ENCODE peak calls at places on chromosomes 16 and 17, in four cellular contexts. I is naive B cell; T is stimulated activated CD4-positive, alpha-beta T cell treated with anti-CD3 and anti-CD28 coated beads, Interleukin-15, amount 100 ng/mL, for 1 hour; X is heart right ventricle. H is an unnamed sample.

GRCh38 chr16:67216612-67217490 is 10.1 kb upstream of the TMEM208 start:
- DNase-seq in I (no peak), T (no peak), X (peak), H (peak)

GRCh38 chr17:37568350-37569053 is 40.7 kb downstream of the SYNRG start:
- DNase-seq in T (no peak), X (no peak), I (no peak), H (no peak)

GRCh38 chr16:52812945-52813556 is 239.6 kb downstream of the CHD9NB start:
- DNase-seq in I (no peak), X (no peak), T (no peak), H (no peak)

GRCh38 chr16:2150418-2151187 is 2.2 kb downstream of the RAB26 start:
- DNase-seq in I (no peak), T (no peak), X (no peak), H (no peak)

GRCh38 chr16:89307421-89307805 is 89.9 kb downstream of the ZNF778 start:
- DNase-seq in I (no peak), X (no peak), T (no peak), H (peak)

GRCh38 chr16:86573215-86573614 is 5.1 kb upstream of the FOXL1 start:
- DNase-seq in T (no peak), X (no peak), I (no peak), H (no peak)

GRCh38 chr17:76145231-76146052 is 4.4 kb upstream of the FOXJ1 start:
- DNase-seq in T (no peak), I (peak), X (no peak), H (no peak)

GRCh38 chr17:72461757-72462156 is 340.9 kb downstream of the SOX9 start:
- DNase-seq in X (no peak), I (no peak), T (no peak), H (no peak)

GRCh38 chr16:24273511-24273910 is 17.4 kb downstream of the CACNG3 start:
- DNase-seq in T (no peak), X (no peak), I (no peak), H (no peak)

GRCh38 chr16:89764711-89765201 is 43.4 kb downstream of the ZNF276 start:
- DNase-seq in I (peak), T (no peak), X (peak), H (no peak)

GRCh38 chr16:77170805-77171204 is 20.2 kb upstream of the MON1B start:
- DNase-seq in T (no peak), I (no peak), X (no peak), H (no peak)

GRCh38 chr17:50765454-50766221 is 1.7 kb downstream of the ANKRD40CL start:
- DNase-seq in X (no peak), T (no peak), I (peak), H (no peak)

GRCh38 chr16:48076455-48077012 is 79.3 kb downstream of the ABCC12 start:
- DNase-seq in T (no peak), X (no peak), I (no peak), H (no peak)